ENCODE peak calls at places on chromosomes 4 and X, in five cellular contexts. I is nephron progenitor cell, B is cardiac muscle cell, M is dermis blood vessel endothelial cell, W is AG04450. Q is an unnamed sample.

GRCh38 chrX:31126205-31126604 is 54.4 kb upstream of the FTHL17 start:
- DNase-seq in I (no peak), W (no peak), B (peak), M (no peak), Q (peak)

GRCh38 chr4:56506110-56506705 is 617 bp downstream of the ARL9 start:
- DNase-seq in W (no peak), I (peak), M (peak), B (peak), Q (peak)

GRCh38 chr4:147370473-147370872 is 110.4 kb upstream of the EDNRA start:
- DNase-seq in M (no peak), B (peak), W (no peak), I (no peak), Q (peak)

GRCh38 chr4:186885289-186885688 is 161.6 kb upstream of the FAT1 start:
- DNase-seq in W (no peak), B (no peak), M (no peak), I (no peak), Q (no peak)

GRCh38 chr4:932713-933070 is 432 bp downstream of the TMEM175 start:
- DNase-seq in B (no peak), W (no peak), I (peak), M (peak), Q (peak)

GRCh38 chr4:176464748-176465147 is 145.0 kb downstream of the SPCS3 start:
- DNase-seq in M (no peak), I (no peak), B (no peak), W (no peak), Q (no peak)

GRCh38 chrX:71895607-71896006 is 15.0 kb upstream of the NHSL2 start:
- DNase-seq in M (no peak), B (no peak), I (no peak), W (no peak), Q (no peak)

GRCh38 chrX:107565916-107566602 is 62.3 kb upstream of the PRPS1 start:
- DNase-seq in B (peak), M (peak), I (peak), W (no peak), Q (peak)

GRCh38 chr4:499563-499962 is 553 bp downstream of the PIGG start:
- DNase-seq in W (no peak), B (no peak), M (peak), I (no peak), Q (no peak)

GRCh38 chr4:8599657-8600056 is 7.1 kb downstream of the CPZ start:
- DNase-seq in M (no peak), W (peak), I (no peak), B (peak), Q (peak)

GRCh38 chrX:151828434-151829080 is 84.1 kb upstream of the MAGEA4 start:
- DNase-seq in M (peak), B (no peak), I (no peak), W (no peak), Q (no peak)

GRCh38 chr4:5619913-5620625 is 88.3 kb downstream of the EVC2 start:
- DNase-seq in W (no peak), M (no peak), B (peak), I (no peak), Q (peak)

GRCh38 chr4:4779486-4779885 is 80.0 kb upstream of the MSX1 start:
- DNase-seq in B (no peak), W (no peak), M (no peak), I (no peak), Q (no peak)

GRCh38 chrX:150623583-150623982 is 55.2 kb downstream of the MTM1 start:
- DNase-seq in M (no peak), W (no peak), B (no peak), I (no peak), Q (no peak)

GRCh38 chr4:70463335-70463734 is 8.7 kb upstream of the MUC7 start:
- DNase-seq in W (no peak), I (no peak), M (no peak), B (no peak), Q (no peak)

GRCh38 chr4:39044947-39045734 is 12.9 kb upstream of the TMEM156 start:
- DNase-seq in M (peak), I (peak), B (peak), W (no peak), Q (peak)

GRCh38 chr4:145670422-145670821 is 9.5 kb upstream of the C4orf51 start:
- DNase-seq in I (no peak), M (no peak), W (no peak), B (no peak), Q (no peak)

GRCh38 chrX:74297766-74298165 is 6.2 kb upstream of the ZCCHC13 start:
- DNase-seq in W (no peak), B (no peak), M (peak), I (no peak), Q (no peak)

GRCh38 chr4:19711871-19712270 is 539.8 kb upstream of the SLIT2 start:
- DNase-seq in M (peak), I (no peak), B (peak), W (peak), Q (peak)

GRCh38 chrX:10660171-10660570 is 39.8 kb upstream of the MID1 start:
- DNase-seq in W (no peak), B (no peak), I (no peak), M (no peak), Q (no peak)

GRCh38 chr4:8340721-8341680 is 71.4 kb downstream of the HTRA3 start:
- DNase-seq in B (peak), M (no peak), W (no peak), I (no peak), Q (no peak)

GRCh38 chrX:19121898-19122640 is at the start of gene ADGRG2:
- DNase-seq in M (peak), W (no peak), B (peak), I (peak), Q (peak)

GRCh38 chr4:132383571-132384199 is 765.4 kb upstream of the PCDH10 start:
- DNase-seq in W (no peak), M (no peak), B (no peak), I (no peak), Q (peak)

GRCh38 chr4:84799318-84799717 is 167.2 kb downstream of the WDFY3 start:
- DNase-seq in M (peak), W (no peak), B (peak), I (no peak), Q (no peak)

GRCh38 chrX:17405225-17405969 is 30.4 kb downstream of the NHS start:
- DNase-seq in W (no peak), M (no peak), I (no peak), B (no peak), Q (no peak)

GRCh38 chrX:24696241-24696640 is 2.5 kb downstream of the POLA1 start:
- DNase-seq in B (no peak), W (no peak), M (no peak), I (no peak), Q (no peak)

GRCh38 chrX:153606503-153606902 is 7.6 kb upstream of the CCNQ start:
- DNase-seq in B (no peak), W (no peak), I (no peak), M (no peak), Q (no peak)

GRCh38 chr4:79024371-79024770 is 85.1 kb upstream of the PAQR3 start:
- DNase-seq in I (no peak), M (no peak), B (no peak), W (no peak), Q (no peak)

GRCh38 chrX:6683353-6683752 is 148.4 kb upstream of the VCX3A start:
- DNase-seq in M (no peak), I (no peak), W (no peak), B (no peak), Q (no peak)

GRCh38 chr4:11073621-11074051 is 355.1 kb downstream of the HS3ST1 start:
- DNase-seq in I (no peak), M (no peak), W (no peak), B (peak), Q (peak)

Q was measured in amniotic epithelial cell.